ENCODE peak calls at places on chromosome 22, in nine cellular contexts. W is body of pancreas, O is A549, K is K562, A is esophagus muscularis mucosa, T is heart left ventricle, H is stomach, M is Peyer's patch, E is transverse colon. I is an unnamed sample.

GRCh38 chr22:29032584-29032983 is 29.0 kb downstream of the C22orf31 start:
- DNase-seq in W (peak), O (peak), K (no peak), A (no peak), T (no peak), H (peak), M (no peak), E (no peak), I (peak)

GRCh38 chr22:41919357-41920224 is 4.7 kb upstream of the SHISA8 start:
- DNase-seq in W (peak), O (no peak), K (peak), A (no peak), T (peak), H (peak), M (peak), E (peak), I (peak)

GRCh38 chr22:19817561-19818263 is 37.0 kb downstream of the GNB1L start:
- DNase-seq in W (no peak), O (no peak), K (no peak), A (no peak), T (no peak), H (peak), M (no peak), E (no peak), I (peak)

GRCh38 chr22:42905217-42905616 is 48.1 kb upstream of the ARFGAP3 start:
- DNase-seq in W (peak), O (no peak), K (no peak), A (no peak), T (no peak), H (peak), M (no peak), E (no peak), I (no peak)

GRCh38 chr22:24357547-24357946 is 69.9 kb upstream of the ADORA2A start:
- DNase-seq in W (no peak), O (no peak), K (no peak), A (no peak), T (no peak), H (no peak), M (no peak), E (no peak), I (no peak)

GRCh38 chr22:44838316-44839016 is 86.1 kb downstream of the ARHGAP8 start:
- DNase-seq in W (no peak), O (no peak), K (no peak), A (no peak), T (no peak), H (no peak), M (no peak), E (no peak), I (no peak)

GRCh38 chr22:33329398-33329797 is 271.2 kb upstream of the SYN3 start:
- DNase-seq in W (no peak), O (peak), K (no peak), A (no peak), T (no peak), H (no peak), M (no peak), E (peak), I (no peak)

GRCh38 chr22:38271927-38272372 is 860 bp downstream of the TMEM184B start:
- DNase-seq in W (peak), O (no peak), K (no peak), A (no peak), T (no peak), H (peak), M (no peak), E (peak), I (peak)

GRCh38 chr22:37559901-37560681 is at the start of gene CDC42EP1:
- DNase-seq in W (peak), O (peak), K (peak), A (no peak), T (peak), H (peak), M (peak), E (peak), I (peak)

GRCh38 chr22:22110548-22111266 is 128.1 kb upstream of the TOP3B start:
- DNase-seq in W (peak), O (peak), K (peak), A (no peak), T (peak), H (no peak), M (no peak), E (peak), I (peak)

GRCh38 chr22:20237480-20238440 is 30.4 kb downstream of the RTN4R start:
- DNase-seq in W (peak), O (no peak), K (no peak), A (no peak), T (no peak), H (no peak), M (no peak), E (no peak), I (no peak)

GRCh38 chr22:44195189-44195871 is 14.6 kb downstream of the PARVG start:
- DNase-seq in W (no peak), O (no peak), K (no peak), A (no peak), T (no peak), H (no peak), M (peak), E (no peak), I (no peak)

GRCh38 chr22:35661377-35661937 is 13.2 kb downstream of the APOL6 start:
- DNase-seq in W (no peak), O (no peak), K (no peak), A (no peak), T (no peak), H (no peak), M (no peak), E (no peak), I (no peak)

GRCh38 chr22:36160499-36160942 is at the start of gene APOL3:
- DNase-seq in W (peak), O (no peak), K (no peak), A (peak), T (peak), H (peak), M (peak), E (peak), I (peak)

GRCh38 chr22:32623943-32624342 is 149.3 kb downstream of the FBXO7 start:
- DNase-seq in W (peak), O (no peak), K (no peak), A (peak), T (no peak), H (peak), M (no peak), E (peak), I (peak)

GRCh38 chr22:32917577-32918375 is 116.3 kb downstream of the TIMP3 start:
- DNase-seq in W (no peak), O (no peak), K (no peak), A (no peak), T (peak), H (no peak), M (no peak), E (no peak), I (no peak)

GRCh38 chr22:34885852-34886251 is 180.1 kb upstream of the ISX start:
- DNase-seq in W (no peak), O (no peak), K (no peak), A (no peak), T (no peak), H (no peak), M (no peak), E (no peak), I (no peak)

GRCh38 chr22:21567456-21568206 is at the start of gene UBE2L3:
- DNase-seq in W (peak), O (peak), K (peak), A (peak), T (peak), H (peak), M (peak), E (peak), I (peak)

DNA sequence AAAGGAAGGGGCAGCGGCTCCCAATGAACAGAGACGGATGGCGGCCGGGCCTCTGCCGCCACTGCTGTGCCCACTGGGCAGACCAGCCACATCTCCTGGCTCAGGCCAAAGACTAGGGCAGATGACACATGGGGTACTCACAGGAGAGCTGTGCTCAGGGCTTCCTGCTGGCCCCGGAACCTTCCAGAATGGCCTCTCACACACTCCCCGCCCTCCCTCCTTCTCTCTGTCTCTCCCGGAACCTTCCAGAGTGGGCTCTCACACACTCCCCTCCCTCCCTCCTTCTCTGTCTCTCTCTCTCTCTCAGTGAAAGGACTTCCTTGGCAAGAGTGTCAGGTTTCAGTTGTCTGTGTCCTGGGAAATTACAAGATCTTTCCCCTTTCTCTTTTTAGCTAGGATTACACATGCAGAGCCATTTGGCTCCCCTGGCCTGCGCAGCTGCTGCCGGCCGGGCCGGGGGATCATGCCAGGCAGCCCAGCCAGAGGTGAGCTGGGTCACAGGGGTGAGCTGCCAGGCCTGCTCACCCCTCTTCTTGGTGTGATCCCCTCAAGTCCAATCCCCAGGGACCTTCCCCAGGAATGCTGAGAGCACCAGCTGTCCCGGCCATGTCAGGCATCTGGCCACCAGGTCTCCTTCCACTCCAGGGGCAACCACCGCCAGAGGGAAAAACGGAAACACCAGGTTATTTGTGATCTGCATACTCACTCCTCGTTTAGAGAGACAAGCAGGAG is 45.3 kb upstream of the ADA2 start:
- DNase-seq in W (no peak), O (no peak), K (no peak), A (no peak), T (peak), H (no peak), M (no peak), E (no peak), I (no peak)
- TF ChIP-seq POLR2A in W (no peak), O (no peak), K (no peak), A (no peak), T (no peak), H (no peak), M (no peak), E (no peak), I (no peak)

DNA sequence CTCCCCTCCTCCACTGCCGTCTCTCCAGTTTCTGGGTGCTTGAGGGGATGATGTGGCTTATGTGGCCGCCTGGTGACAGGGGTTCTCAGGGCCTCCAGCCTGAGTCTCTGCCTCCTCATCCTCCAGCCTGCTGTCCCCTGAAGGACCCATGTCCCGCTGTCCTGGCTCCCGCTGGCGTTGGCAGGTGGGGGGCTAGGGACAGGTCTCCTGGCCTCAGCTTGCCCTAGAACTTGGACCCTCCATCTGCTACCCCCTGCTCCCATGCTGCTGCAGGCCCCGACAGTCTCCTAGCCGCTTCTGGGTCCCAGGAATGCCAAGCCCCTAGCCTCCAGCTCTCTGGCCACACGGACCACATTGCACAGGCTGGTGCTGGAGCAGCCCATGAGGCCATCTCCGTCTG is 13.9 kb upstream of the CELSR1 start:
- DNase-seq in W (no peak), O (no peak), K (no peak), A (no peak), T (no peak), H (no peak), M (no peak), E (no peak), I (no peak)
- H3K27ac ChIP-seq in W (no peak), O (no peak), K (no peak), A (no peak), T (no peak), H (no peak), M (no peak), E (no peak), I (no peak)

GRCh38 chr22:30397656-30398635 is 1.1 kb downstream of the SEC14L2 start:
- DNase-seq in W (no peak), O (no peak), K (no peak), A (no peak), T (no peak), H (no peak), M (no peak), E (no peak), I (no peak)
- TF ChIP-seq POLR2A in W (no peak), O (no peak), K (no peak), A (no peak), T (no peak), H (no peak), M (no peak), E (no peak), I (no peak)

GRCh38 chr22:23187871-23188700 is 7.8 kb downstream of the BCR start:
- DNase-seq in W (no peak), O (no peak), K (no peak), A (no peak), T (no peak), H (no peak), M (no peak), E (no peak), I (no peak)
- H3K27ac ChIP-seq in W (no peak), O (no peak), K (peak), A (no peak), T (no peak), H (no peak), M (no peak), E (no peak), I (peak)

DNA sequence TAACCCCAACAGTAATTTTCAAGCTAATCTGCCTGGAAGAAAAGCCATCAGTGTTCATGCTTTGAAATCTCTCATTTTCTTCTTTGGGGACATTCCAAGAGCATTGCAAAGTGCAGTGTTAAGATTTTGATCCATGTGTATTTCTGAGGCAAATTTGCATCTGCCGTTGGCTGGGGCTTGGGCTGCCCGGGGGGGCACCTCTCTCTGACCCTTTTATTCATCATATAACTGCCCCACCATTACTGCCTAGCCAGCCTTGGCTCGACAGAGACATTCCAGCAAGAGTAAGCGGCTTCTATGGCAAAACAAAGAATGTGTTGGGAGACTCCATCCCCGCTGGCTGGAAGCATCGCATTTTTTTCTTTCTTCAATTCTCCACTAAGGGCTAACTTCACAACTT is 483.5 kb downstream of the BRD1 start:
- DNase-seq in W (no peak), O (no peak), K (no peak), A (no peak), T (no peak), H (no peak), M (no peak), E (no peak), I (no peak)
- TF ChIP-seq POLR2A in W (no peak), O (no peak), K (no peak), A (no peak), T (no peak), H (no peak), M (no peak), E (no peak), I (no peak)

GRCh38 chr22:27420817-27421361 is 380.7 kb downstream of the MN1 start:
- DNase-seq in W (peak), O (no peak), K (no peak), A (peak), T (peak), H (peak), M (no peak), E (peak), I (peak)
- H3K27ac ChIP-seq in W (peak), O (no peak), K (no peak), A (peak), T (peak), H (peak), M (no peak), E (peak), I (no peak)

I was measured in adrenal gland.